ENCODE peak calls at places on chromosomes 7 and 10, in six cellular contexts. B is HCT116, V is T47D, O is K562, A is HepG2, X is SK-N-SH. C is an unnamed sample.
A peak's percentile ranks its signal among the peaks of the same experiment; 100 is the strongest.

GRCh38 chr7:101466871-101467270 is 104.2 kb downstream of the COL26A1 start:
- DNase-seq in B (no peak), A (no peak), V (no peak), O (no peak), X (no peak), C (no peak)

GRCh38 chr7:55192718-55193117 is 172.4 kb upstream of the LANCL2 start:
- DNase-seq in O (no peak), X (peak; percentile 74), A (no peak), B (no peak), V (no peak), C (no peak)

GRCh38 chr7:94510582-94511456 is 1.2 kb downstream of the CASD1 start:
- DNase-seq in O (no peak), X (peak; percentile 27), A (peak; percentile 31), V (no peak), B (no peak), C (no peak)

GRCh38 chr10:90138844-90139243 is 437.5 kb downstream of the KIF20B start:
- DNase-seq in A (peak; percentile 4), O (no peak), V (no peak), X (no peak), B (no peak), C (no peak)

GRCh38 chr7:79420464-79420863 is 33.0 kb downstream of the MAGI2 start:
- DNase-seq in O (no peak), B (no peak), A (peak; percentile 41), X (no peak), V (no peak), C (no peak)

GRCh38 chr7:131250331-131250730 is 77.3 kb upstream of the MKLN1 start:
- DNase-seq in B (no peak), X (no peak), O (no peak), V (no peak), A (no peak), C (no peak)

GRCh38 chr10:4663162-4663992 is 162.6 kb upstream of the AKR1E2 start:
- DNase-seq in A (peak; percentile 85), X (no peak), B (peak; percentile 97), V (peak; percentile 21), O (peak; percentile 35), C (peak; percentile 15)

GRCh38 chr10:4450981-4451501 is 375.0 kb upstream of the AKR1E2 start:
- DNase-seq in X (no peak), O (no peak), A (no peak), B (no peak), V (no peak), C (no peak)

GRCh38 chr10:76205361-76205760 is 773.9 kb downstream of the LRMDA start:
- DNase-seq in O (no peak), A (no peak), X (no peak), B (no peak), V (no peak), C (no peak)

GRCh38 chr7:116647290-116647689 is 24.7 kb upstream of the MET start:
- DNase-seq in A (no peak), B (no peak), X (no peak), O (no peak), V (no peak), C (no peak)

GRCh38 chr7:36357054-36357453 is 32.6 kb upstream of the ANLN start:
- DNase-seq in O (no peak), X (no peak), V (no peak), A (no peak), B (no peak), C (no peak)

GRCh38 chr10:31515819-31516402 is 196.9 kb downstream of the ZEB1 start:
- DNase-seq in X (no peak), V (no peak), A (no peak), B (no peak), O (no peak), C (no peak)

GRCh38 chr10:94131885-94132284 is 138.2 kb downstream of the PLCE1 start:
- DNase-seq in X (no peak), A (no peak), B (no peak), V (no peak), O (no peak), C (no peak)

DNA sequence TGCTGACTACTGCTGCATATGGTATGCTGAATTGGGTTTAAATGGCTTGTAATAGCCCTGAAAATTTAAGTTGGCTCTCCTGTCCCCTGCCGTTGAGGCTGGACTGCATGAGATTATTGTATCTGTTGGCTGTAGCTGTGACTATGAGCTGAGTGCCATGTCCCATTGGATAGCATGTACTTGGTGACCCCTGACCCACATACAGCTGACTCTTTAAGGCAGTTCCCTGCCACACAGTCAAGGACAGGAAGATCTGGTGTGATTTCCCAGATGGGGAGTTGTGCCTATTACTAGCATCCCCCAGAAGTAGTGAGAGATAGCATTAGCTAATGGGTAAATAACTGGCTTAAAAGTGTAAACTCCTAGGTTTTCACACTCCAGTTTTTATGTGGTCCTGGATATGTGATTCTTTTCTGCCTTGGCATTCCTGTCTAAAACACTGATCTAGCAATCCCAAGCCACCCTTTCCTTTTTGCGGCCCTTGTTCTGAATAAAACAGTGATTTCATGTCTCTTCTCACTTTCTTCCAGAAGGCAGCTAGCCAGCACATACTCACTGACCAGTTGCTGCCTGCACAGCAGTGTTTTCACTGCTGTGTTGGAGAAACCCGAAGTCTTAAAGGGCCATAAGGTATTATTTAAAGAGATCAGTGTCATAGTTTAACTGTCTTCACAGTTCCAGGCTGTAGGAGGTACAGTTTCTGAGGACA is 35.9 kb downstream of the LRRC4 start:
- DNase-seq in B (no peak), X (no peak), A (no peak), O (no peak), V (no peak), C (no peak)
- TF ChIP-seq JUND in B (no peak), X (no peak), A (no peak), O (no peak), V (no peak), C (no peak)

GRCh38 chr7:7119668-7120208 is 62.6 kb upstream of the C1GALT1 start:
- DNase-seq in V (no peak), O (no peak), X (no peak), B (no peak), A (peak; percentile 28), C (no peak)
- TF ChIP-seq JUND in V (no peak), O (no peak), X (no peak), B (no peak), A (no peak), C (no peak)

GRCh38 chr7:2497500-2498336 is 21.5 kb upstream of the GRIFIN start:
- DNase-seq in O (no peak), X (no peak), A (no peak), B (no peak), V (no peak), C (no peak)
- TF ChIP-seq JUND in O (no peak), X (no peak), A (no peak), B (no peak), V (no peak), C (no peak)

GRCh38 chr10:34184901-34185386 is 630.2 kb downstream of the PARD3 start:
- DNase-seq in B (no peak), V (no peak), O (no peak), X (no peak), A (peak; percentile 87), C (no peak)

GRCh38 chr10:34188221-34188620 is 626.9 kb downstream of the PARD3 start:
- DNase-seq in V (no peak), X (no peak), B (no peak), O (no peak), A (no peak), C (no peak)

GRCh38 chr10:34186740-34187139 is 628.4 kb downstream of the PARD3 start:
- DNase-seq in O (no peak), X (no peak), V (no peak), A (no peak), B (no peak), C (no peak)

GRCh38 chr10:34186013-34186412 is 629.1 kb downstream of the PARD3 start:
- DNase-seq in O (no peak), X (no peak), V (no peak), B (no peak), A (peak; percentile 43), C (no peak)

DNA sequence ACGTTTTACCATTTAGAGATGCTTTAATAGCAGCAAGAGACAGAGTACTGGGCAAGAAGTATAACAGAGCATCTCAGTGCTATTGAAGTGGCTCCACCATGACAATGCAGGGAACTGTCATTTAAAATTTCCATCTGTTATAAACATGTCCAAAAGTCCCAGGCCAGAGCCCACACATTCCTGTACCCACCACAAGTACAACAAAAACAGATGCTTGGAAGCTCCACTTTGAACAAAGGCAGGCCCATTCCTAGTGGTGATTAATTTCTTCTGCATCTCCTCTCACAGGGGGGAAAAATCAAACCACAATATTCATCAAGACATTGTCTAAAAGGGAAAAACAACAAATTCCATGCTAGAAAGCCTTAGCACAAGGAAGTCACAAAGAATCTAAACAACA is 627.9 kb downstream of the PARD3 start:
- DNase-seq in V (no peak), A (no peak), X (no peak), B (no peak), O (no peak), C (no peak)
- TF ChIP-seq JUND in V (no peak), A (no peak), X (peak; percentile 87), B (no peak), O (no peak), C (no peak)